ENCODE peak calls at places on chromosomes 13 and 19, in eight cellular contexts. T, X, H, Q, P, J, K and M are unnamed samples.

GRCh38 chr13:45207319-45207718 is 6.5 kb upstream of the KCTD4 start:
- DNase-seq in T (no peak), X (no peak), H (no peak), Q (no peak), P (no peak), J (no peak), K (no peak), M (no peak)

GRCh38 chr13:94112227-94112626 is 367.3 kb downstream of the DCT start:
- DNase-seq in T (no peak), X (no peak), H (peak; percentile 8), Q (no peak), P (no peak), J (no peak), K (no peak), M (no peak)

GRCh38 chr19:7772752-7773291 is 9.8 kb downstream of the CLEC4M start:
- DNase-seq in T (no peak), X (no peak), H (no peak), Q (no peak), P (no peak), J (no peak), K (no peak), M (no peak)

GRCh38 chr13:31328549-31329229 is 128.9 kb downstream of the B3GLCT start:
- DNase-seq in T (no peak), X (no peak), H (no peak), Q (no peak), P (no peak), J (no peak), K (no peak), M (no peak)

GRCh38 chr19:33628921-33629825 is 7.4 kb downstream of the CHST8 start:
- DNase-seq in T (no peak), X (no peak), H (no peak), Q (no peak), P (no peak), J (no peak), K (no peak), M (no peak)

GRCh38 chr19:42316223-42317211 is 3.4 kb downstream of the TMEM145 start:
- DNase-seq in T (no peak), X (peak; percentile 78), H (peak; percentile 65), Q (no peak), P (no peak), J (no peak), K (peak; percentile 59), M (no peak)

GRCh38 chr19:39701291-39701690 is 3.0 kb upstream of the LGALS14 start:
- DNase-seq in T (no peak), X (no peak), H (no peak), Q (no peak), P (no peak), J (no peak), K (no peak), M (no peak)

GRCh38 chr13:110371550-110372465 is 64.7 kb downstream of the COL4A2 start:
- DNase-seq in T (peak; percentile 68), X (peak; percentile 57), H (no peak), Q (no peak), P (no peak), J (no peak), K (no peak), M (no peak)

GRCh38 chr19:39497850-39498261 is 891 bp upstream of the DLL3 start:
- DNase-seq in T (no peak), X (peak; percentile 93), H (no peak), Q (no peak), P (no peak), J (no peak), K (peak; percentile 44), M (no peak)

GRCh38 chr13:102729560-102730275 is 34.9 kb upstream of the METTL21C start:
- DNase-seq in T (no peak), X (no peak), H (no peak), Q (no peak), P (no peak), J (no peak), K (no peak), M (no peak)

GRCh38 chr13:63938851-63939250 is 2523.2 kb upstream of the PCDH20 start:
- DNase-seq in T (no peak), X (no peak), H (no peak), Q (no peak), P (no peak), J (no peak), K (no peak), M (no peak)

GRCh38 chr19:55314396-55314795 is 10.7 kb downstream of the TMEM150B start:
- DNase-seq in T (no peak), X (no peak), H (no peak), Q (no peak), P (no peak), J (no peak), K (no peak), M (no peak)

GRCh38 chr13:100274942-100275506 is 186.1 kb downstream of the PCCA start:
- DNase-seq in T (no peak), X (no peak), H (no peak), Q (no peak), P (no peak), J (no peak), K (no peak), M (no peak)

GRCh38 chr13:48126944-48127814 is 32.3 kb upstream of the MED4 start:
- DNase-seq in T (peak; percentile 57), X (peak; percentile 64), H (peak; percentile 69), Q (no peak), P (peak; percentile 5), J (peak; percentile 21), K (peak; percentile 21), M (peak; percentile 84)

GRCh38 chr19:12913011-12913561 is 6.0 kb downstream of the SYCE2 start:
- DNase-seq in T (peak; percentile 61), X (peak; percentile 77), H (peak; percentile 84), Q (peak; percentile 91), P (no peak), J (no peak), K (no peak), M (no peak)

GRCh38 chr19:16659464-16659831 is 496 bp downstream of the SMIM7 start:
- DNase-seq in T (no peak), X (no peak), H (no peak), Q (no peak), P (no peak), J (no peak), K (no peak), M (no peak)

GRCh38 chr19:3095375-3096191 is 1.4 kb downstream of the GNA11 start:
- DNase-seq in T (no peak), X (no peak), H (no peak), Q (peak; percentile 76), P (peak; percentile 23), J (peak; percentile 51), K (no peak), M (peak; percentile 77)

GRCh38 chr13:44031555-44031954 is 151.9 kb downstream of the LACC1 start:
- DNase-seq in T (no peak), X (no peak), H (no peak), Q (no peak), P (no peak), J (no peak), K (no peak), M (no peak)
- H3K27me3 ChIP-seq in T (no peaks in the 10 kb centered on the region), X (peaks cover 3% of the 10 kb centered on the region), H (no peaks in the 10 kb centered on the region), Q (no peaks in the 10 kb centered on the region), P (no peaks in the 10 kb centered on the region), J (peaks cover 2% of the 10 kb centered on the region), K (no peaks in the 10 kb centered on the region), M (no peaks in the 10 kb centered on the region)

GRCh38 chr19:32343550-32344262 is 1.7 kb upstream of the ZNF507 start:
- DNase-seq in T (no peak), X (no peak), H (no peak), Q (no peak), P (no peak), J (no peak), K (peak; percentile 32), M (no peak)
- H3K27me3 ChIP-seq in T (no peaks in the 10 kb centered on the region), X (no peaks in the 10 kb centered on the region), H (no peaks in the 10 kb centered on the region), Q (no peaks in the 10 kb centered on the region), P (no peaks in the 10 kb centered on the region), J (no peaks in the 10 kb centered on the region), K (no peaks in the 10 kb centered on the region), M (no peaks in the 10 kb centered on the region)

GRCh38 chr19:496333-496634 is at the start of gene MADCAM1:
- DNase-seq in T (no peak), X (no peak), H (no peak), Q (peak; percentile 72), P (no peak), J (no peak), K (no peak), M (no peak)
- H3K27me3 ChIP-seq in T (peaks cover 25% of the 10 kb centered on the region), X (peaks cover 30% of the 10 kb centered on the region), H (peaks cover 51% of the 10 kb centered on the region), Q (peaks cover 10% of the 10 kb centered on the region), P (peaks cover 16% of the 10 kb centered on the region), J (peaks cover 4% of the 10 kb centered on the region), K (no peaks in the 10 kb centered on the region), M (peaks cover 6% of the 10 kb centered on the region)

GRCh38 chr19:47378246-47378645 is 29.1 kb downstream of the DHX34 start:
- DNase-seq in T (no peak), X (no peak), H (no peak), Q (no peak), P (no peak), J (no peak), K (no peak), M (no peak)

GRCh38 chr19:47381121-47381520 is 32.0 kb downstream of the DHX34 start:
- DNase-seq in T (no peak), X (no peak), H (no peak), Q (no peak), P (no peak), J (no peak), K (no peak), M (no peak)

GRCh38 chr19:47380559-47380958 is 31.4 kb downstream of the DHX34 start:
- DNase-seq in T (no peak), X (no peak), H (no peak), Q (no peak), P (no peak), J (no peak), K (no peak), M (no peak)

GRCh38 chr19:47379398-47379938 is 30.4 kb downstream of the DHX34 start:
- DNase-seq in T (no peak), X (no peak), H (no peak), Q (no peak), P (no peak), J (no peak), K (no peak), M (no peak)

DNA sequence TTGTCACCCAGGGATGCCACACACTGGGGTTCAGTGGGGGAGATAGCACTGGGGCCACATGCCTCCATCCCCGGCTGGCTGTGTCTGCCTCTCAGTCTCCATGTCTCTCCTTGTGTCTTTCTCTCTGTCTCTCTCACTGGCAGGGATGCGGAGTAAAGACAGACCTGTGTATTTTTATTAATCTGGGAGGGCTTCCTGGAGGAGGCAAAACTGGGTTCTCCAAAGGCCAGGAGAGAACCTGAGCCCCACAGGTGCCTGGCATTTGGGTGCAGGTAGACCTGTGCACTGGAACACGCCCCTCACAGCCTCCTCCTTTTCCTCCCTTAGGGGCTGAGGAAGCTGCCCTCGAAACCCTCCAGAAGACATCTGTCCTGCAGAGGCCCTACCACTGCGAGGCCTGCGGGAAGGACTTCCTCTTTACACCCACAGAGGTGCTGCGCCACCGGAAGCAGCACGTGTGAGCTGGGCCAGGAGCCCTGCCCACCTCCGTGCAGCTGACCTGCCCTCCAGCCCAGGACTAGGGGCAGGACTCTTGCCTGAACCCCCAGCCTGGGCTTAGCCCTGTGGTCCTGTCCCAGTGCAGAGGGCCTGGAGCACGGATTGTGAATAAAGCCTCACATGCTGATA is 32.7 kb downstream of the DHX34 start:
- DNase-seq in T (no peak), X (no peak), H (peak; percentile 73), Q (no peak), P (peak; percentile 21), J (no peak), K (no peak), M (no peak)
- H3K27me3 ChIP-seq in T (no peaks in the 10 kb centered on the region), X (no peaks in the 10 kb centered on the region), H (no peaks in the 10 kb centered on the region), Q (no peaks in the 10 kb centered on the region), P (no peaks in the 10 kb centered on the region), J (no peaks in the 10 kb centered on the region), K (no peaks in the 10 kb centered on the region), M (no peaks in the 10 kb centered on the region)

GRCh38 chr19:1424182-1424955 is 13.8 kb upstream of the RPS15 start:
- DNase-seq in T (no peak), X (no peak), H (no peak), Q (no peak), P (no peak), J (no peak), K (no peak), M (no peak)
- H3K27me3 ChIP-seq in T (no peaks in the 10 kb centered on the region), X (no peaks in the 10 kb centered on the region), H (no peaks in the 10 kb centered on the region), Q (no peaks in the 10 kb centered on the region), P (no peaks in the 10 kb centered on the region), J (no peaks in the 10 kb centered on the region), K (no peaks in the 10 kb centered on the region), M (no peaks in the 10 kb centered on the region)